ENCODE peak calls at places on chromosomes 4 and X, in eight cellular contexts. J is RWPE2, W is astrocyte of the spinal cord, D is brain microvascular endothelial cell, O is lower lobe of right lung, X is psoas muscle, Z is OCI-LY7, Y is fibroblast of villous mesenchyme. N is an unnamed sample.

GRCh38 chrX:44580466-44580865 is 37.8 kb upstream of the FUNDC1 start:
- DNase-seq in J (no peak), W (peak), D (peak), O (no peak), X (no peak), Z (no peak), Y (peak), N (peak)

GRCh38 chr4:183256756-183257385 is 63.2 kb downstream of the CLDN22 start:
- DNase-seq in J (no peak), W (peak), D (peak), O (peak), X (peak), Z (peak), Y (peak), N (peak)

GRCh38 chr4:20251796-20252655 is at the start of gene SLIT2:
- DNase-seq in J (peak), W (peak), D (peak), O (peak), X (peak), Z (no peak), Y (peak), N (peak)

GRCh38 chr4:184599492-184600135 is 49.6 kb downstream of the CASP3 start:
- DNase-seq in J (no peak), W (peak), D (peak), O (no peak), X (no peak), Z (no peak), Y (peak), N (peak)

GRCh38 chr4:99894998-99895397 is 771 bp upstream of the LAMTOR3 start:
- DNase-seq in J (no peak), W (no peak), D (no peak), O (no peak), X (no peak), Z (no peak), Y (no peak), N (no peak)

GRCh38 chrX:3026074-3026588 is 15.1 kb upstream of the ARSF start:
- DNase-seq in J (no peak), W (no peak), D (no peak), O (no peak), X (no peak), Z (no peak), Y (no peak), N (no peak)

GRCh38 chr4:22869235-22869634 is 176.5 kb downstream of the GBA3 start:
- DNase-seq in J (no peak), W (no peak), D (no peak), O (no peak), X (no peak), Z (no peak), Y (no peak), N (no peak)

GRCh38 chrX:68992998-68993397 is 164.2 kb downstream of the EFNB1 start:
- DNase-seq in J (no peak), W (no peak), D (no peak), O (no peak), X (no peak), Z (no peak), Y (no peak), N (no peak)

GRCh38 chrX:18899796-18900380 is 84.0 kb downstream of the PHKA2 start:
- DNase-seq in J (no peak), W (peak), D (no peak), O (no peak), X (no peak), Z (no peak), Y (no peak), N (no peak)

GRCh38 chr4:134585972-134586371 is 384.4 kb upstream of the PABPC4L start:
- DNase-seq in J (no peak), W (no peak), D (no peak), O (no peak), X (no peak), Z (no peak), Y (no peak), N (no peak)

GRCh38 chr4:74625981-74626380 is 168.3 kb downstream of the BTC start:
- DNase-seq in J (no peak), W (no peak), D (no peak), O (no peak), X (no peak), Z (no peak), Y (no peak), N (no peak)

GRCh38 chrX:107324493-107325310 is 118.3 kb downstream of the DNAAF6 start:
- DNase-seq in J (no peak), W (peak), D (peak), O (peak), X (no peak), Z (peak), Y (peak), N (no peak)

GRCh38 chr4:4427886-4428285 is 41.0 kb downstream of the NSG1 start:
- DNase-seq in J (no peak), W (no peak), D (no peak), O (no peak), X (no peak), Z (no peak), Y (no peak), N (no peak)

GRCh38 chr4:146076081-146076480 is 99.4 kb upstream of the LSM6 start:
- DNase-seq in J (no peak), W (no peak), D (no peak), O (no peak), X (no peak), Z (no peak), Y (no peak), N (no peak)

GRCh38 chr4:21948347-21949072 is at the start of gene KCNIP4:
- DNase-seq in J (no peak), W (peak), D (peak), O (no peak), X (peak), Z (no peak), Y (peak), N (no peak)

GRCh38 chrX:121308276-121308805 is 260.9 kb downstream of the GLUD2 start:
- DNase-seq in J (no peak), W (peak), D (peak), O (no peak), X (no peak), Z (peak), Y (peak), N (peak)

GRCh38 chr4:90357117-90357710 is 230.0 kb downstream of the CCSER1 start:
- DNase-seq in J (no peak), W (peak), D (peak), O (no peak), X (no peak), Z (peak), Y (peak), N (peak)

GRCh38 chr4:8341691-8342090 is 72.1 kb downstream of the HTRA3 start:
- DNase-seq in J (no peak), W (no peak), D (no peak), O (no peak), X (peak), Z (no peak), Y (peak), N (no peak)

GRCh38 chr4:24273148-24273547 is 311.2 kb downstream of the DHX15 start:
- DNase-seq in J (no peak), W (no peak), D (no peak), O (no peak), X (no peak), Z (no peak), Y (no peak), N (no peak)

GRCh38 chr4:185211035-185211434 is 1.6 kb downstream of the SNX25 start:
- DNase-seq in J (no peak), W (peak), D (no peak), O (no peak), X (no peak), Z (peak), Y (peak), N (no peak)

GRCh38 chr4:167622481-167623240 is 388.4 kb upstream of the SPOCK3 start:
- DNase-seq in J (no peak), W (peak), D (peak), O (no peak), X (peak), Z (peak), Y (peak), N (peak)

GRCh38 chrX:41276661-41277506 is 57.1 kb upstream of the DDX3X start:
- DNase-seq in J (no peak), W (no peak), D (no peak), O (no peak), X (no peak), Z (peak), Y (no peak), N (no peak)

DNA sequence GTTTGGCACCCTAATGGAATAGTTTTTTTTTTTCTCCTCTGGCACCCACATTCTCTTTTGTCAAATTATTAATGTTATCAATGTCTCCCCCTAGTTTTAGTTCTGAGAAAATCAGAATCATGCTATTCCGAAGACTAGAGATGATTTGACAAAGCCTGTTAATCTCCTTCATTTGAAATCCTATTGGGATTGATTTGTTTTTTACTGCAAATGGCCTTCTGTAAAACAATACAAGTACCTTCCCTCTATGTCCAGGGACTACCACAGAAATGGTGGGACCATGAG is 57.4 kb downstream of the UGT2B10 start:
- DNase-seq in J (no peak), W (no peak), D (no peak), O (no peak), X (no peak), Z (no peak), Y (no peak), N (no peak)
- TF ChIP-seq CTCF in J (no peak), W (no peak), D (no peak), O (no peak), X (no peak), Z (no peak), Y (no peak), N (no peak)

DNA sequence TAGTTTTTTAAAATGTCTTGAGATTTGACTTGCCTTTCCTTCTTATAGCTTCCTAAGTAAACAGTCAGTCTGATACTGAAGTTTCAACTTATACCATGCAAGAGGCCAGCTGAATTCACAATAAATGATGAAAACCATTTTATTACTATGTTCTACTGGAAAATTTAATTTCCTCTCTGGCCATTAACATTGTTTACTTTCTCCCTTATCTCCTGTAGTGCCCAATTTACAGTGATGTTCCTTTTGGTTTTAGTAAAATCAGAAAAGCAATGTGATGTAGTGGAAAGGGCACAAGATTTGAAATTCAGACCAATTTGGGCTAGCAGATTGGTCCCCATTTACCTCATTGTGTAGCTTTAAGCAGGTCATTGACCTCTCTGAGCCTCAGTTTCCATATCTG is 54.2 kb downstream of the SLC9A6 start:
- DNase-seq in J (no peak), W (no peak), D (no peak), O (no peak), X (no peak), Z (no peak), Y (no peak), N (no peak)
- H3K4me3 ChIP-seq in J (no peak), W (no peak), D (no peak), O (no peak), X (no peak), Z (no peak), Y (no peak), N (no peak)

DNA sequence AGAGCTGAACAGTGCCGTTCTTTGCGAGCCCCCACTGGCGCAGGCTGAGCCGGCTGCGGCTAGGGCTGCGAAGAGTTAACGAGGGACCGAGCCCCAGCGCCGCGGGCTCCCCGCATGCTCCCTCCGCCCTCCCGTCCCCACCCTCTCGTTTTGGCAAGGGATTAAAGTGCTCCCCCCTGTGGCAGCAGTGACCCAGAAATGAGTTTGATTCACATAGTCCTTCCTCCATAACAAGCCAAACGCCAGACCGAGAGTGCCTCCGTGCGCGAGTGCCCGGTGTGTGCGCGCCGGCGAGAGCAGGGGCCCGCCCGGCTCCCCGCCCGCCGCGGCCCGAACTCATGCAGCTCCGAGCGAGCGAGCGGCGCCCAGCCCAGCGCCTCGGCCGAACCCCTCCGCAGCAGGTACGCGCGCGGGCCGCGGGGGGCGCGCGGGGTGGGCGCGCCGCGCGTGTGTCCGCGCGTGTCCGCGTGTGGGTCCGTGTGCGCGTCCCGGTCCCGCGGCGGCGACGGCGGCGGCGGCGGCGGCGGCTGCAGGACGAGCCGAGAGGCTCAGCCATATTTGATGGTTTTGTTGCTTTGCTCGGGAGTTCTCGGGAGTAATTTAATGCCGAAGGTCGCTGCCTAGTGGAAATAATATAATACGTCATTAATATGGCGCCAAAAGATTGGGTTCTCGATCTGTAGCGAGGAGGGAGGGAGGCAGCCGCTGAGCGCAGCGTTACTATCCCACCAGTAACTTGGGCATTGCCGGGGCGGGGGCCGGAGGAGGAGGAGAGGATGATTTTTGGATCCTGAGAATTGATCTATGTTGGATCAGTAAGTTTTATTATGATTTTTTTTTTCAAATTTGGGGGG is at the start of gene JADE1:
- DNase-seq in J (peak), W (peak), D (peak), O (peak), X (peak), Z (peak), Y (peak), N (peak)
- TF ChIP-seq CTCF in J (peak), W (peak), D (peak), O (peak), X (no peak), Z (peak), Y (peak), N (peak)

GRCh38 chrX:70168238-70169188 is 8.8 kb upstream of the DGAT2L6 start:
- DNase-seq in J (no peak), W (peak), D (peak), O (no peak), X (no peak), Z (peak), Y (peak), N (peak)
- H3K4me3 ChIP-seq in J (no peak), W (no peak), D (no peak), O (no peak), X (no peak), Z (no peak), Y (peak), N (peak)

DNA sequence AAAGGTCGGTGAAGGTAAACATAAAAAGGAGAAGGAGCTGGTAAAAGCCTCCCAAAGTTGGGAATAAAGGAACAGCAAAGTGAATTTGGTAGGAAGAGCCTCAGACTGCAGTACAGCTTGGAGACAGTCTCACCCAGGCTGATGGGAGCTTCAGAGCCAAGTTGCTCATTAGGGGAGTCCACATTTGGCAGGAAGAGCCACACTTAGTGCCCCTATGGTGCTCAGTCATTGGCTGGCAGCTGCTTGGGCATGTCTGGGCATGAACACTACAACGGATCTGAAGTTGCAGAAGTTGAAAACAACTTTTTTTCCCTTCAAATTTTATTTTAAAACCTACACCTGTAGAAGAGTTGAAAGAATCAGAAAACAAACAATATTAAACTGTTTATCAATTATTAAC is 2497.3 kb downstream of the ARAP2 start:
- DNase-seq in J (no peak), W (peak), D (no peak), O (no peak), X (no peak), Z (no peak), Y (no peak), N (peak)
- TF ChIP-seq CTCF in J (no peak), W (no peak), D (no peak), O (no peak), X (no peak), Z (no peak), Y (no peak), N (no peak)

GRCh38 chr4:11050766-11051165 is 366.2 kb upstream of the CLNK start:
- DNase-seq in J (no peak), W (no peak), D (no peak), O (no peak), X (no peak), Z (no peak), Y (no peak), N (no peak)
- H3K4me3 ChIP-seq in J (no peak), W (no peak), D (no peak), O (no peak), X (no peak), Z (no peak), Y (no peak), N (no peak)